ENCODE peak calls at places on chromosomes 6 and 20, in four cellular contexts. One of them, this sample, is unnamed.

GRCh38 chr6:164967102-164967501 is 342.3 kb downstream of the C6orf118 start:
- DNase-seq in kidney epithelial cell: no peak
- DNase-seq in epithelial cell of esophagus: no peak
- DNase-seq in BE2C: no peak
- DNase-seq in this sample: no peak

GRCh38 chr20:22585786-22586493 is 1.6 kb upstream of the FOXA2 start:
- DNase-seq in kidney epithelial cell: no peak
- DNase-seq in epithelial cell of esophagus: no peak
- DNase-seq in BE2C: no peak
- DNase-seq in this sample: no peak

GRCh38 chr6:6058054-6058444 is 51.3 kb upstream of the NRN1 start:
- DNase-seq in kidney epithelial cell: no peak
- DNase-seq in epithelial cell of esophagus: no peak
- DNase-seq in BE2C: no peak
- DNase-seq in this sample: no peak

GRCh38 chr6:71338540-71339316 is 50.1 kb downstream of the OGFRL1 start:
- DNase-seq in kidney epithelial cell: no peak
- DNase-seq in epithelial cell of esophagus: no peak
- DNase-seq in BE2C: no peak
- DNase-seq in this sample: no peak

GRCh38 chr6:114304304-114304887 is 38.4 kb downstream of the HS3ST5 start:
- DNase-seq in kidney epithelial cell: no peak
- DNase-seq in epithelial cell of esophagus: peak; percentile 40
- DNase-seq in BE2C: no peak
- DNase-seq in this sample: no peak

GRCh38 chr6:117072781-117073180 is 192.6 kb upstream of the VGLL2 start:
- DNase-seq in kidney epithelial cell: no peak
- DNase-seq in epithelial cell of esophagus: no peak
- DNase-seq in BE2C: no peak
- DNase-seq in this sample: no peak

GRCh38 chr6:3999800-4000661 is 78.9 kb downstream of the FAM217A start:
- DNase-seq in kidney epithelial cell: no peak
- DNase-seq in epithelial cell of esophagus: peak; percentile 55
- DNase-seq in BE2C: no peak
- DNase-seq in this sample: no peak

GRCh38 chr6:62059898-62060297 is 226.1 kb downstream of the KHDRBS2 start:
- DNase-seq in kidney epithelial cell: no peak
- DNase-seq in epithelial cell of esophagus: no peak
- DNase-seq in BE2C: no peak
- DNase-seq in this sample: no peak

GRCh38 chr6:134707342-134707982 is 242.4 kb downstream of the ALDH8A1 start:
- DNase-seq in kidney epithelial cell: peak; percentile 65
- DNase-seq in epithelial cell of esophagus: peak; percentile 39
- DNase-seq in BE2C: no peak
- DNase-seq in this sample: no peak

GRCh38 chr6:41733707-41734665 is 1.4 kb downstream of the TFEB start:
- DNase-seq in kidney epithelial cell: no peak
- DNase-seq in epithelial cell of esophagus: peak; percentile 67
- DNase-seq in BE2C: peak; percentile 84
- DNase-seq in this sample: peak; percentile 94

GRCh38 chr6:41877051-41877680 is 18.0 kb downstream of the USP49 start:
- DNase-seq in kidney epithelial cell: no peak
- DNase-seq in epithelial cell of esophagus: no peak
- DNase-seq in BE2C: no peak
- DNase-seq in this sample: no peak

GRCh38 chr20:16293590-16293989 is 279.7 kb downstream of the KIF16B start:
- DNase-seq in kidney epithelial cell: no peak
- DNase-seq in epithelial cell of esophagus: peak; percentile 92
- DNase-seq in BE2C: no peak
- DNase-seq in this sample: no peak

GRCh38 chr20:48198951-48199431 is 413.7 kb upstream of the SULF2 start:
- DNase-seq in kidney epithelial cell: no peak
- DNase-seq in epithelial cell of esophagus: no peak
- DNase-seq in BE2C: no peak
- DNase-seq in this sample: no peak

GRCh38 chr20:58048096-58048702 is 180.3 kb downstream of the ANKRD60 start:
- DNase-seq in kidney epithelial cell: peak; percentile 10
- DNase-seq in epithelial cell of esophagus: peak; percentile 64
- DNase-seq in BE2C: peak; percentile 68
- DNase-seq in this sample: no peak

GRCh38 chr6:33320315-33321181 is 3.0 kb upstream of the ZBTB22 start:
- DNase-seq in kidney epithelial cell: no peak
- DNase-seq in epithelial cell of esophagus: peak; percentile 92
- DNase-seq in BE2C: no peak
- DNase-seq in this sample: no peak

GRCh38 chr6:95420792-95421191 is 156.5 kb upstream of the MANEA start:
- DNase-seq in kidney epithelial cell: no peak
- DNase-seq in epithelial cell of esophagus: no peak
- DNase-seq in BE2C: no peak
- DNase-seq in this sample: no peak

GRCh38 chr20:32521780-32522524 is 63.2 kb downstream of the NOL4L start:
- DNase-seq in kidney epithelial cell: no peak
- DNase-seq in epithelial cell of esophagus: peak; percentile 65
- DNase-seq in BE2C: peak; percentile 90
- DNase-seq in this sample: peak; percentile 43

GRCh38 chr6:25601797-25602679 is 50.0 kb upstream of the SCGN start:
- DNase-seq in kidney epithelial cell: peak; percentile 18
- DNase-seq in epithelial cell of esophagus: peak; percentile 63
- DNase-seq in BE2C: no peak
- DNase-seq in this sample: no peak

GRCh38 chr20:64032706-64033624 is 3.0 kb upstream of the C20orf204 start:
- DNase-seq in kidney epithelial cell: no peak
- DNase-seq in epithelial cell of esophagus: no peak
- DNase-seq in BE2C: no peak
- DNase-seq in this sample: no peak

GRCh38 chr6:166862978-166863530 is 93.3 kb downstream of the RNASET2 start:
- DNase-seq in kidney epithelial cell: no peak
- DNase-seq in epithelial cell of esophagus: no peak
- DNase-seq in BE2C: no peak
- DNase-seq in this sample: no peak

GRCh38 chr6:22545051-22545450 is 24.3 kb upstream of the HDGFL1 start:
- DNase-seq in kidney epithelial cell: no peak
- DNase-seq in epithelial cell of esophagus: peak; percentile 52
- DNase-seq in BE2C: no peak
- DNase-seq in this sample: no peak

GRCh38 chr6:160799801-160800200 is 97.8 kb downstream of the PLG start:
- DNase-seq in kidney epithelial cell: no peak
- DNase-seq in epithelial cell of esophagus: no peak
- DNase-seq in BE2C: no peak
- DNase-seq in this sample: no peak

GRCh38 chr20:36122931-36123288 is 31.6 kb upstream of the EPB41L1 start:
- DNase-seq in kidney epithelial cell: no peak
- DNase-seq in epithelial cell of esophagus: no peak
- DNase-seq in BE2C: no peak
- DNase-seq in this sample: no peak

GRCh38 chr20:57048027-57048869 is 218.2 kb downstream of the BMP7 start:
- DNase-seq in kidney epithelial cell: no peak
- DNase-seq in epithelial cell of esophagus: peak; percentile 25
- DNase-seq in BE2C: peak; percentile 44
- DNase-seq in this sample: peak; percentile 21

GRCh38 chr6:168607272-168608112 is 166.5 kb downstream of the SMOC2 start:
- DNase-seq in kidney epithelial cell: no peak
- DNase-seq in epithelial cell of esophagus: peak; percentile 16
- DNase-seq in BE2C: peak; percentile 35
- DNase-seq in this sample: no peak

GRCh38 chr6:32668226-32668747 is 1.8 kb upstream of the HLA-DQB1 start:
- DNase-seq in kidney epithelial cell: no peak
- DNase-seq in epithelial cell of esophagus: peak; percentile 84
- DNase-seq in BE2C: no peak
- DNase-seq in this sample: peak; percentile 73

GRCh38 chr6:111765681-111766523 is 107.3 kb downstream of the FYN start:
- DNase-seq in kidney epithelial cell: no peak
- DNase-seq in epithelial cell of esophagus: no peak
- DNase-seq in BE2C: no peak
- DNase-seq in this sample: no peak

GRCh38 chr20:44186201-44186600 is 787 bp downstream of the JPH2 start:
- DNase-seq in kidney epithelial cell: no peak
- DNase-seq in epithelial cell of esophagus: no peak
- DNase-seq in BE2C: no peak
- DNase-seq in this sample: no peak

GRCh38 chr6:30810813-30811329 is 66.5 kb upstream of the IER3 start:
- DNase-seq in kidney epithelial cell: no peak
- DNase-seq in epithelial cell of esophagus: peak; percentile 100
- DNase-seq in BE2C: no peak
- DNase-seq in this sample: peak; percentile 62

GRCh38 chr6:30802731-30803130 is 58.4 kb upstream of the IER3 start:
- DNase-seq in kidney epithelial cell: no peak
- DNase-seq in epithelial cell of esophagus: peak; percentile 56
- DNase-seq in BE2C: no peak
- DNase-seq in this sample: no peak

GRCh38 chr6:30804333-30804732 is 60.0 kb upstream of the IER3 start:
- DNase-seq in kidney epithelial cell: no peak
- DNase-seq in epithelial cell of esophagus: no peak
- DNase-seq in BE2C: no peak
- DNase-seq in this sample: no peak

GRCh38 chr6:30801950-30802349 is 57.6 kb upstream of the IER3 start:
- DNase-seq in kidney epithelial cell: no peak
- DNase-seq in epithelial cell of esophagus: no peak
- DNase-seq in BE2C: no peak
- DNase-seq in this sample: no peak

DNA sequence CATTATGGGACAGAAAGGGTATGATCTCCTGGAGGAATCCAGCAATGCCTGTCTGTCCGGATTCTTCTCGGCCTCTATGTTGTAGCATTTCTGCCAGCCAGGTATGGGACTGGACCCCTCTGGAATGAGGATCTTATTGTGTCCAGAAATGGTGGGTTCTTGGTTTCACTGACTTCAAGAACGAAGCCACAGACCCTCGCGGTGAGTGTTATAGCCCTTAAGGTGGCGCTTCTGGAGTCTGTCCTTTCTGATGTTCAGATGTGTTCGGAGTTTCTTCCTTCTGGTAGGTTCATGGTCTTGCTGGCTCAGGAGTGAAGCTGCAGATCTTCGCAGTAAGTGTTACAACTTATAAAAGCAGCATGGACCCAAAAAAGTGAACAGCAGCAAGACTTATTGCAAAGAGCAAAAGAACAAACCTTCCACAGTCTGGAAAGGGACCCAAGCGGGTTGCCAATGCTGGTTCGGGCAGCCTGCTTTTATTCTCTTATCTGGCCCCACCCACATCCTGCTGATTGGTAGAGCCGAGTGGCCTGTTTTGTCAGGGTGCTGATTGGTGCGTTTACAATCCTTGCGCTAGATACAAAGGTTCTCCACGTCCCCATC is 62.3 kb upstream of the IER3 start:
- DNase-seq in kidney epithelial cell: no peak
- DNase-seq in epithelial cell of esophagus: no peak
- DNase-seq in BE2C: no peak
- DNase-seq in this sample: no peak
- H3K4me3 ChIP-seq in kidney epithelial cell: no peak overlapping the region
- H3K4me3 ChIP-seq in epithelial cell of esophagus: no peak overlapping the region
- H3K4me3 ChIP-seq in BE2C: no peak overlapping the region
- H3K4me3 ChIP-seq in this sample: no peak overlapping the region

DNA sequence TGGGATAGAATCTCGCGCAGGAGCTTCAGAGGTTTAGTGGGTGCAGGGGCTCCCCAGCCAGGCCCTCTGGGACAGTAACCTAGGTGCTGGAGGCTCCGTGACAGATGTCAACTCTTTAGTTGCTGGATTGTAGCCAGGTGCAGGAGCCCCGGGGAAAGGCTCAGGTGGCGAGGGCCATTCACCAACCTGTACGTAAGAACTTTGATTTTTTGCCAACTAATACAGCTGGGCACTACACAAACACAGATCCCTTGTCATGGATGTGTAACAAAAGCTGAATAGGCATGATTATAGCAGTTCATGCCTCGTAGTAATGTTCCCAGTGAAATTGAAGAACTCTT is 82.6 kb downstream of the CDC5L start:
- DNase-seq in kidney epithelial cell: no peak
- DNase-seq in epithelial cell of esophagus: peak; percentile 61
- DNase-seq in BE2C: no peak
- DNase-seq in this sample: no peak
- TF ChIP-seq CTCF in kidney epithelial cell: no peak
- TF ChIP-seq CTCF in epithelial cell of esophagus: no peak
- TF ChIP-seq CTCF in BE2C: no peak
- TF ChIP-seq CTCF in this sample: no peak

GRCh38 chr20:20073851-20074252 is 21.5 kb downstream of the CFAP61 start:
- DNase-seq in kidney epithelial cell: no peak
- DNase-seq in epithelial cell of esophagus: no peak
- DNase-seq in BE2C: no peak
- DNase-seq in this sample: no peak

GRCh38 chr20:20076297-20077065 is 24.1 kb downstream of the CFAP61 start:
- DNase-seq in kidney epithelial cell: no peak
- DNase-seq in epithelial cell of esophagus: peak; percentile 71
- DNase-seq in BE2C: no peak
- DNase-seq in this sample: no peak

GRCh38 chr20:20078041-20078440 is 25.7 kb downstream of the CFAP61 start:
- DNase-seq in kidney epithelial cell: no peak
- DNase-seq in epithelial cell of esophagus: no peak
- DNase-seq in BE2C: no peak
- DNase-seq in this sample: no peak

GRCh38 chr20:20070871-20071726 is 18.8 kb downstream of the CFAP61 start:
- DNase-seq in kidney epithelial cell: no peak
- DNase-seq in epithelial cell of esophagus: no peak
- DNase-seq in BE2C: no peak
- DNase-seq in this sample: no peak

GRCh38 chr20:20075032-20075431 is 22.7 kb downstream of the CFAP61 start:
- DNase-seq in kidney epithelial cell: no peak
- DNase-seq in epithelial cell of esophagus: no peak
- DNase-seq in BE2C: no peak
- DNase-seq in this sample: no peak
- H3K4me3 ChIP-seq in kidney epithelial cell: no peak overlapping the region
- H3K4me3 ChIP-seq in epithelial cell of esophagus: no peak overlapping the region
- H3K4me3 ChIP-seq in BE2C: no peak overlapping the region
- H3K4me3 ChIP-seq in this sample: no peak overlapping the region

GRCh38 chr6:90544085-90544484 is 42.8 kb downstream of the MAP3K7 start:
- DNase-seq in kidney epithelial cell: no peak
- DNase-seq in epithelial cell of esophagus: no peak
- DNase-seq in BE2C: no peak
- DNase-seq in this sample: no peak

GRCh38 chr6:90548001-90548400 is 38.9 kb downstream of the MAP3K7 start:
- DNase-seq in kidney epithelial cell: no peak
- DNase-seq in epithelial cell of esophagus: peak; percentile 32
- DNase-seq in BE2C: no peak
- DNase-seq in this sample: no peak

GRCh38 chr6:90545450-90545849 is 41.4 kb downstream of the MAP3K7 start:
- DNase-seq in kidney epithelial cell: no peak
- DNase-seq in epithelial cell of esophagus: peak; percentile 33
- DNase-seq in BE2C: no peak
- DNase-seq in this sample: no peak

GRCh38 chr6:90547079-90547478 is 39.8 kb downstream of the MAP3K7 start:
- DNase-seq in kidney epithelial cell: no peak
- DNase-seq in epithelial cell of esophagus: no peak
- DNase-seq in BE2C: no peak
- DNase-seq in this sample: no peak

GRCh38 chr6:90544741-90545140 is 42.1 kb downstream of the MAP3K7 start:
- DNase-seq in kidney epithelial cell: no peak
- DNase-seq in epithelial cell of esophagus: no peak
- DNase-seq in BE2C: no peak
- DNase-seq in this sample: no peak
- TF ChIP-seq CTCF in kidney epithelial cell: no peak
- TF ChIP-seq CTCF in epithelial cell of esophagus: no peak
- TF ChIP-seq CTCF in BE2C: no peak
- TF ChIP-seq CTCF in this sample: no peak

GRCh38 chr6:75349262-75349984 is 64.8 kb upstream of the TMEM30A start:
- DNase-seq in kidney epithelial cell: no peak
- DNase-seq in epithelial cell of esophagus: peak; percentile 14
- DNase-seq in BE2C: peak; percentile 53
- DNase-seq in this sample: peak; percentile 20
- H3K4me3 ChIP-seq in kidney epithelial cell: peak overlapping the region; percentile 33
- H3K4me3 ChIP-seq in epithelial cell of esophagus: no peak overlapping the region
- H3K4me3 ChIP-seq in BE2C: peak overlapping the region; percentile 78
- H3K4me3 ChIP-seq in this sample: peak overlapping the region; percentile 22

GRCh38 chr6:27495386-27496135 is 22.7 kb upstream of the ZNF184 start:
- DNase-seq in kidney epithelial cell: no peak
- DNase-seq in epithelial cell of esophagus: peak; percentile 79
- DNase-seq in BE2C: peak; percentile 77
- DNase-seq in this sample: peak; percentile 81
- TF ChIP-seq CTCF in kidney epithelial cell: no peak
- TF ChIP-seq CTCF in epithelial cell of esophagus: no peak
- TF ChIP-seq CTCF in BE2C: peak; percentile 40
- TF ChIP-seq CTCF in this sample: no peak

This sample was measured in GM06990.